ENCODE peak calls at places on chromosomes 6 and 20, in four cellular contexts. F is fibroblast of the conjunctiva; H is B cell; O is CD4-positive, alpha-beta T cell. A is an unnamed sample.
A peak's percentile ranks its signal among the peaks of the same experiment; 100 is the strongest.

GRCh38 chr20:4083103-4083864 is 67.9 kb upstream of the RNF24 start:
- DNase-seq in O (no peak), H (no peak), F (no peak), A (no peak)

GRCh38 chr6:111207141-111207858 is 120.0 kb downstream of the SLC16A10 start:
- DNase-seq in F (no peak), O (no peak), H (no peak), A (no peak)

GRCh38 chr6:94127716-94128115 is 708.4 kb upstream of the EPHA7 start:
- DNase-seq in O (no peak), H (no peak), F (no peak), A (no peak)

GRCh38 chr6:149963212-149963461 is 606 bp upstream of the ULBP1 start:
- DNase-seq in H (no peak), O (no peak), F (no peak), A (no peak)

GRCh38 chr20:57467742-57468141 is 57.2 kb downstream of the CTCFL start:
- DNase-seq in H (peak; percentile 18), O (no peak), F (no peak), A (no peak)

GRCh38 chr6:148455674-148456559 is 113.3 kb downstream of the SASH1 start:
- DNase-seq in O (no peak), F (no peak), H (no peak), A (no peak)

GRCh38 chr6:104959453-104959858 is 2.5 kb downstream of the LIN28B start:
- DNase-seq in F (no peak), O (no peak), H (no peak), A (peak; percentile 13)

GRCh38 chr6:132142768-132143167 is 191.6 kb upstream of the CCN2 start:
- DNase-seq in F (no peak), H (no peak), O (no peak), A (no peak)

A was measured in LNCaP clone FGC.